ENCODE peak calls at places on chromosomes 12 and 14, in five cellular contexts. One of them, this sample, is unnamed.

GRCh38 chr14:100148837-100149731 is 10.4 kb downstream of the DEGS2 start:
- DNase-seq in stimulated activated CD4-positive, alpha-beta T cell treated with anti-CD3 and anti-CD28 coated beads, Interleukin-1b, Interleukin-23, amount 100 ng/mL, for 24 hours: no peak
- DNase-seq in NCI-H1105 treated with DMSO at 0.1 percent for 48 hours: no peak
- DNase-seq in anterior cingulate cortex: no peak
- DNase-seq in heart left ventricle: no peak
- DNase-seq in this sample: no peak

GRCh38 chr12:110694330-110694891 is 5.5 kb upstream of the HVCN1 start:
- DNase-seq in anterior cingulate cortex: peak
- DNase-seq in heart left ventricle: peak
- DNase-seq in stimulated activated CD4-positive, alpha-beta T cell treated with anti-CD3 and anti-CD28 coated beads, Interleukin-1b, Interleukin-23, amount 100 ng/mL, for 24 hours: no peak
- DNase-seq in NCI-H1105 treated with DMSO at 0.1 percent for 48 hours: no peak
- DNase-seq in this sample: no peak

GRCh38 chr12:6489449-6489848 is 3.6 kb downstream of the MRPL51 start:
- DNase-seq in heart left ventricle: no peak
- DNase-seq in NCI-H1105 treated with DMSO at 0.1 percent for 48 hours: no peak
- DNase-seq in anterior cingulate cortex: no peak
- DNase-seq in stimulated activated CD4-positive, alpha-beta T cell treated with anti-CD3 and anti-CD28 coated beads, Interleukin-1b, Interleukin-23, amount 100 ng/mL, for 24 hours: no peak
- DNase-seq in this sample: no peak

GRCh38 chr12:80509781-80510556 is 65.9 kb downstream of the PTPRQ start:
- DNase-seq in stimulated activated CD4-positive, alpha-beta T cell treated with anti-CD3 and anti-CD28 coated beads, Interleukin-1b, Interleukin-23, amount 100 ng/mL, for 24 hours: no peak
- DNase-seq in NCI-H1105 treated with DMSO at 0.1 percent for 48 hours: peak
- DNase-seq in heart left ventricle: no peak
- DNase-seq in anterior cingulate cortex: no peak
- DNase-seq in this sample: no peak

GRCh38 chr14:106094654-106095189 is 568.3 kb downstream of the TMEM121 start:
- DNase-seq in stimulated activated CD4-positive, alpha-beta T cell treated with anti-CD3 and anti-CD28 coated beads, Interleukin-1b, Interleukin-23, amount 100 ng/mL, for 24 hours: no peak
- DNase-seq in anterior cingulate cortex: no peak
- DNase-seq in heart left ventricle: no peak
- DNase-seq in NCI-H1105 treated with DMSO at 0.1 percent for 48 hours: no peak
- DNase-seq in this sample: no peak

GRCh38 chr14:37650356-37651037 is 55.1 kb downstream of the TTC6 start:
- DNase-seq in stimulated activated CD4-positive, alpha-beta T cell treated with anti-CD3 and anti-CD28 coated beads, Interleukin-1b, Interleukin-23, amount 100 ng/mL, for 24 hours: no peak
- DNase-seq in NCI-H1105 treated with DMSO at 0.1 percent for 48 hours: peak
- DNase-seq in anterior cingulate cortex: no peak
- DNase-seq in heart left ventricle: no peak
- DNase-seq in this sample: no peak

GRCh38 chr14:29821665-29822429 is 105.8 kb downstream of the PRKD1 start:
- DNase-seq in NCI-H1105 treated with DMSO at 0.1 percent for 48 hours: no peak
- DNase-seq in anterior cingulate cortex: no peak
- DNase-seq in heart left ventricle: no peak
- DNase-seq in stimulated activated CD4-positive, alpha-beta T cell treated with anti-CD3 and anti-CD28 coated beads, Interleukin-1b, Interleukin-23, amount 100 ng/mL, for 24 hours: no peak
- DNase-seq in this sample: no peak

GRCh38 chr12:67811437-67812361 is 163.2 kb downstream of the DYRK2 start:
- DNase-seq in heart left ventricle: no peak
- DNase-seq in stimulated activated CD4-positive, alpha-beta T cell treated with anti-CD3 and anti-CD28 coated beads, Interleukin-1b, Interleukin-23, amount 100 ng/mL, for 24 hours: no peak
- DNase-seq in anterior cingulate cortex: no peak
- DNase-seq in NCI-H1105 treated with DMSO at 0.1 percent for 48 hours: no peak
- DNase-seq in this sample: no peak

GRCh38 chr14:75452900-75453816 is 25.3 kb downstream of the JDP2 start:
- DNase-seq in heart left ventricle: peak
- DNase-seq in NCI-H1105 treated with DMSO at 0.1 percent for 48 hours: no peak
- DNase-seq in stimulated activated CD4-positive, alpha-beta T cell treated with anti-CD3 and anti-CD28 coated beads, Interleukin-1b, Interleukin-23, amount 100 ng/mL, for 24 hours: no peak
- DNase-seq in anterior cingulate cortex: no peak
- DNase-seq in this sample: peak

GRCh38 chr12:72271741-72272661 is at the start of gene TRHDE:
- DNase-seq in heart left ventricle: peak
- DNase-seq in stimulated activated CD4-positive, alpha-beta T cell treated with anti-CD3 and anti-CD28 coated beads, Interleukin-1b, Interleukin-23, amount 100 ng/mL, for 24 hours: no peak
- DNase-seq in NCI-H1105 treated with DMSO at 0.1 percent for 48 hours: peak
- DNase-seq in anterior cingulate cortex: peak
- DNase-seq in this sample: peak

GRCh38 chr12:50082644-50083043 is 2.5 kb upstream of the SMARCD1 start:
- DNase-seq in heart left ventricle: no peak
- DNase-seq in anterior cingulate cortex: no peak
- DNase-seq in stimulated activated CD4-positive, alpha-beta T cell treated with anti-CD3 and anti-CD28 coated beads, Interleukin-1b, Interleukin-23, amount 100 ng/mL, for 24 hours: no peak
- DNase-seq in NCI-H1105 treated with DMSO at 0.1 percent for 48 hours: no peak
- DNase-seq in this sample: no peak

GRCh38 chr12:6868211-6869048 is 1.1 kb downstream of the TPI1 start:
- DNase-seq in anterior cingulate cortex: no peak
- DNase-seq in NCI-H1105 treated with DMSO at 0.1 percent for 48 hours: no peak
- DNase-seq in heart left ventricle: peak
- DNase-seq in stimulated activated CD4-positive, alpha-beta T cell treated with anti-CD3 and anti-CD28 coated beads, Interleukin-1b, Interleukin-23, amount 100 ng/mL, for 24 hours: no peak
- DNase-seq in this sample: no peak

GRCh38 chr12:41514907-41515306 is 326.8 kb downstream of the PDZRN4 start:
- DNase-seq in stimulated activated CD4-positive, alpha-beta T cell treated with anti-CD3 and anti-CD28 coated beads, Interleukin-1b, Interleukin-23, amount 100 ng/mL, for 24 hours: no peak
- DNase-seq in anterior cingulate cortex: no peak
- DNase-seq in heart left ventricle: no peak
- DNase-seq in NCI-H1105 treated with DMSO at 0.1 percent for 48 hours: no peak
- DNase-seq in this sample: no peak

GRCh38 chr12:24034160-24034559 is 84.7 kb upstream of the SOX5 start:
- DNase-seq in NCI-H1105 treated with DMSO at 0.1 percent for 48 hours: no peak
- DNase-seq in heart left ventricle: no peak
- DNase-seq in anterior cingulate cortex: no peak
- DNase-seq in stimulated activated CD4-positive, alpha-beta T cell treated with anti-CD3 and anti-CD28 coated beads, Interleukin-1b, Interleukin-23, amount 100 ng/mL, for 24 hours: no peak
- DNase-seq in this sample: no peak

GRCh38 chr14:36874396-36875138 is 212.9 kb downstream of the PAX9 start:
- DNase-seq in stimulated activated CD4-positive, alpha-beta T cell treated with anti-CD3 and anti-CD28 coated beads, Interleukin-1b, Interleukin-23, amount 100 ng/mL, for 24 hours: no peak
- DNase-seq in anterior cingulate cortex: no peak
- DNase-seq in NCI-H1105 treated with DMSO at 0.1 percent for 48 hours: peak
- DNase-seq in heart left ventricle: no peak
- DNase-seq in this sample: no peak

GRCh38 chr12:7206691-7207090 is 17.2 kb downstream of the PEX5 start:
- DNase-seq in anterior cingulate cortex: no peak
- DNase-seq in heart left ventricle: no peak
- DNase-seq in stimulated activated CD4-positive, alpha-beta T cell treated with anti-CD3 and anti-CD28 coated beads, Interleukin-1b, Interleukin-23, amount 100 ng/mL, for 24 hours: no peak
- DNase-seq in NCI-H1105 treated with DMSO at 0.1 percent for 48 hours: no peak
- DNase-seq in this sample: no peak

GRCh38 chr14:103872492-103873113 is 25.2 kb upstream of the PPP1R13B start:
- DNase-seq in anterior cingulate cortex: no peak
- DNase-seq in stimulated activated CD4-positive, alpha-beta T cell treated with anti-CD3 and anti-CD28 coated beads, Interleukin-1b, Interleukin-23, amount 100 ng/mL, for 24 hours: no peak
- DNase-seq in heart left ventricle: no peak
- DNase-seq in NCI-H1105 treated with DMSO at 0.1 percent for 48 hours: no peak
- DNase-seq in this sample: no peak

GRCh38 chr12:124566181-124567034 is 1.0 kb downstream of the NCOR2 start:
- DNase-seq in stimulated activated CD4-positive, alpha-beta T cell treated with anti-CD3 and anti-CD28 coated beads, Interleukin-1b, Interleukin-23, amount 100 ng/mL, for 24 hours: peak
- DNase-seq in heart left ventricle: peak
- DNase-seq in anterior cingulate cortex: peak
- DNase-seq in NCI-H1105 treated with DMSO at 0.1 percent for 48 hours: peak
- DNase-seq in this sample: peak

GRCh38 chr12:68240079-68240478 is 13.3 kb downstream of the IL22 start:
- DNase-seq in anterior cingulate cortex: no peak
- DNase-seq in stimulated activated CD4-positive, alpha-beta T cell treated with anti-CD3 and anti-CD28 coated beads, Interleukin-1b, Interleukin-23, amount 100 ng/mL, for 24 hours: no peak
- DNase-seq in NCI-H1105 treated with DMSO at 0.1 percent for 48 hours: no peak
- DNase-seq in heart left ventricle: no peak
- DNase-seq in this sample: peak

GRCh38 chr14:100144996-100145646 is 14.3 kb downstream of the DEGS2 start:
- DNase-seq in stimulated activated CD4-positive, alpha-beta T cell treated with anti-CD3 and anti-CD28 coated beads, Interleukin-1b, Interleukin-23, amount 100 ng/mL, for 24 hours: no peak
- DNase-seq in heart left ventricle: no peak
- DNase-seq in NCI-H1105 treated with DMSO at 0.1 percent for 48 hours: no peak
- DNase-seq in anterior cingulate cortex: no peak
- DNase-seq in this sample: no peak

GRCh38 chr12:105888696-105889095 is 250.1 kb downstream of the NUAK1 start:
- DNase-seq in anterior cingulate cortex: no peak
- DNase-seq in NCI-H1105 treated with DMSO at 0.1 percent for 48 hours: no peak
- DNase-seq in heart left ventricle: no peak
- DNase-seq in stimulated activated CD4-positive, alpha-beta T cell treated with anti-CD3 and anti-CD28 coated beads, Interleukin-1b, Interleukin-23, amount 100 ng/mL, for 24 hours: no peak
- DNase-seq in this sample: peak

GRCh38 chr12:127823801-127824200 is 443.2 kb upstream of the TMEM132C start:
- DNase-seq in heart left ventricle: no peak
- DNase-seq in NCI-H1105 treated with DMSO at 0.1 percent for 48 hours: no peak
- DNase-seq in anterior cingulate cortex: no peak
- DNase-seq in stimulated activated CD4-positive, alpha-beta T cell treated with anti-CD3 and anti-CD28 coated beads, Interleukin-1b, Interleukin-23, amount 100 ng/mL, for 24 hours: no peak
- DNase-seq in this sample: no peak

GRCh38 chr14:103727313-103728000 is 11.8 kb downstream of the ZFYVE21 start:
- DNase-seq in NCI-H1105 treated with DMSO at 0.1 percent for 48 hours: no peak
- DNase-seq in stimulated activated CD4-positive, alpha-beta T cell treated with anti-CD3 and anti-CD28 coated beads, Interleukin-1b, Interleukin-23, amount 100 ng/mL, for 24 hours: no peak
- DNase-seq in heart left ventricle: no peak
- DNase-seq in anterior cingulate cortex: no peak
- DNase-seq in this sample: no peak

GRCh38 chr14:102363182-102363952 is 626 bp downstream of the TECPR2 start:
- DNase-seq in stimulated activated CD4-positive, alpha-beta T cell treated with anti-CD3 and anti-CD28 coated beads, Interleukin-1b, Interleukin-23, amount 100 ng/mL, for 24 hours: no peak
- DNase-seq in NCI-H1105 treated with DMSO at 0.1 percent for 48 hours: peak
- DNase-seq in anterior cingulate cortex: peak
- DNase-seq in heart left ventricle: peak
- DNase-seq in this sample: peak

GRCh38 chr14:77878783-77879182 is 78.9 kb downstream of the ADCK1 start:
- DNase-seq in stimulated activated CD4-positive, alpha-beta T cell treated with anti-CD3 and anti-CD28 coated beads, Interleukin-1b, Interleukin-23, amount 100 ng/mL, for 24 hours: no peak
- DNase-seq in anterior cingulate cortex: no peak
- DNase-seq in heart left ventricle: no peak
- DNase-seq in NCI-H1105 treated with DMSO at 0.1 percent for 48 hours: no peak
- DNase-seq in this sample: no peak

GRCh38 chr14:73289729-73290128 is 52.4 kb downstream of the PAPLN start:
- DNase-seq in stimulated activated CD4-positive, alpha-beta T cell treated with anti-CD3 and anti-CD28 coated beads, Interleukin-1b, Interleukin-23, amount 100 ng/mL, for 24 hours: no peak
- DNase-seq in heart left ventricle: no peak
- DNase-seq in NCI-H1105 treated with DMSO at 0.1 percent for 48 hours: no peak
- DNase-seq in anterior cingulate cortex: no peak
- DNase-seq in this sample: no peak

This sample was measured in islet precursor cell.